ENCODE peak calls at places on chromosomes 11 and 22, in seven cellular contexts. F is RPMI7951, J is body of pancreas, Q is non-pigmented ciliary epithelial cell, S is pancreas, G is lower lobe of right lung, V is neural crest cell. T is an unnamed sample.

GRCh38 chr22:33538277-33538885 is 381.9 kb downstream of the LARGE1 start:
- DNase-seq in J (no peak), V (no peak), S (no peak), G (no peak), F (no peak), Q (no peak), T (no peak)

GRCh38 chr11:63010934-63011439 is 4.7 kb downstream of the SLC22A8 start:
- DNase-seq in G (no peak), V (no peak), S (no peak), Q (no peak), F (no peak), J (no peak), T (no peak)

GRCh38 chr22:49351761-49352221 is 475.9 kb downstream of the BRD1 start:
- DNase-seq in S (peak), V (no peak), G (peak), J (no peak), Q (no peak), F (no peak), T (no peak)

GRCh38 chr11:100878474-100878873 is 191.4 kb downstream of the ARHGAP42 start:
- DNase-seq in Q (no peak), V (no peak), G (no peak), S (no peak), J (no peak), F (no peak), T (no peak)

GRCh38 chr22:46296257-46297150 is at the start of gene GTSE1:
- DNase-seq in V (peak), G (peak), F (peak), S (peak), J (peak), Q (peak), T (peak)

GRCh38 chr11:46912526-46913150 is 5.7 kb downstream of the LRP4 start:
- DNase-seq in G (no peak), V (peak), F (no peak), J (no peak), S (no peak), Q (no peak), T (no peak)

GRCh38 chr22:37570661-37570976 is 9.3 kb downstream of the LGALS2 start:
- DNase-seq in V (no peak), G (no peak), S (no peak), F (no peak), Q (no peak), J (no peak), T (no peak)

GRCh38 chr11:125338886-125339811 is 156.9 kb downstream of the FEZ1 start:
- DNase-seq in F (no peak), V (no peak), J (no peak), Q (no peak), G (peak), S (no peak), T (no peak)

GRCh38 chr11:114483929-114484328 is 44.7 kb downstream of the REXO2 start:
- DNase-seq in V (no peak), J (no peak), F (no peak), S (no peak), G (no peak), Q (no peak), T (no peak)

GRCh38 chr11:123509737-123510578 is 79.9 kb downstream of the GRAMD1B start:
- DNase-seq in F (no peak), Q (peak), G (no peak), S (no peak), V (peak), J (peak), T (no peak)

GRCh38 chr11:14073821-14074529 is 111.5 kb downstream of the SPON1 start:
- DNase-seq in Q (no peak), S (no peak), J (peak), V (no peak), F (no peak), G (no peak), T (no peak)

T was measured in epithelial cell of proximal tubule.